ENCODE peak calls at places on chromosomes 11 and 22, in eight cellular contexts. O is IMR-90, I is A549, M is H1, W is GM12878, D is HepG2, Y is K562, G is SK-N-SH. U is an unnamed sample.

GRCh38 chr22:49855491-49855911 is 1.9 kb downstream of the ZBED4 start:
- DNase-seq in G (no peak), I (no peak), W (no peak), O (peak; percentile 33), M (no peak), D (no peak), Y (no peak), U (no peak)

GRCh38 chr11:109892321-109892794 is 200.8 kb upstream of the ZC3H12C start:
- DNase-seq in M (no peak), W (no peak), Y (peak; percentile 74), O (no peak), D (no peak), G (no peak), I (no peak), U (no peak)

GRCh38 chr11:39784873-39785272 is 1674.6 kb downstream of the LRRC4C start:
- DNase-seq in O (no peak), W (no peak), D (no peak), G (no peak), I (no peak), Y (no peak), M (no peak), U (no peak)

GRCh38 chr11:48207881-48208280 is 8.7 kb upstream of the OR4B1 start:
- DNase-seq in O (no peak), I (no peak), W (no peak), Y (no peak), G (no peak), D (no peak), M (no peak), U (no peak)

GRCh38 chr11:17406082-17406817 is 17.8 kb upstream of the KCNJ11 start:
- DNase-seq in I (no peak), O (no peak), G (no peak), D (no peak), W (no peak), Y (no peak), M (no peak), U (no peak)

GRCh38 chr11:110972640-110973039 is 260.4 kb upstream of the ARHGAP20 start:
- DNase-seq in I (no peak), D (no peak), O (peak; percentile 94), W (no peak), G (no peak), Y (no peak), M (no peak), U (no peak)

GRCh38 chr22:25149014-25149413 is 50.6 kb upstream of the CRYBB3 start:
- DNase-seq in D (no peak), G (no peak), O (no peak), W (no peak), M (no peak), I (no peak), Y (no peak), U (no peak)

GRCh38 chr11:68954970-68955958 is 25.5 kb downstream of the MRGPRD start:
- DNase-seq in W (no peak), O (peak; percentile 45), G (no peak), D (no peak), I (no peak), M (peak; percentile 61), Y (peak; percentile 67), U (no peak)

GRCh38 chr11:125300791-125301218 is 136.3 kb downstream of the PKNOX2 start:
- DNase-seq in Y (no peak), D (no peak), W (no peak), I (peak; percentile 8), M (no peak), G (peak; percentile 61), O (peak; percentile 79), U (no peak)

GRCh38 chr11:26522912-26523610 is 49.0 kb downstream of the MUC15 start:
- DNase-seq in D (peak; percentile 32), W (no peak), M (peak; percentile 45), O (peak; percentile 6), I (no peak), Y (no peak), G (no peak), U (peak; percentile 31)

GRCh38 chr11:45815747-45816146 is 10.8 kb downstream of the SLC35C1 start:
- DNase-seq in G (peak; percentile 32), D (no peak), O (peak; percentile 18), M (no peak), Y (peak; percentile 38), I (peak; percentile 58), W (no peak), U (no peak)

GRCh38 chr11:118437736-118438125 is 1.4 kb downstream of the KMT2A start:
- DNase-seq in M (peak; percentile 59), O (peak; percentile 13), W (no peak), I (no peak), G (peak; percentile 37), D (peak; percentile 51), Y (peak; percentile 63), U (peak; percentile 31)

GRCh38 chr11:68889948-68890446 is 13.6 kb downstream of the MRPL21 start:
- DNase-seq in I (peak; percentile 52), D (no peak), W (no peak), M (peak; percentile 84), O (peak; percentile 70), Y (peak; percentile 39), G (peak; percentile 89), U (peak; percentile 79)

GRCh38 chr22:50703726-50704509 is 31.3 kb downstream of the SHANK3 start:
- DNase-seq in D (no peak), M (no peak), O (no peak), I (no peak), G (no peak), W (no peak), Y (no peak), U (no peak)

GRCh38 chr11:58059011-58059358 is 28.2 kb downstream of the OR6Q1 start:
- DNase-seq in D (peak; percentile 82), M (no peak), W (no peak), G (no peak), Y (no peak), O (peak; percentile 92), I (no peak), U (no peak)

GRCh38 chr11:69985331-69985653 is 92.8 kb upstream of the ANO1 start:
- DNase-seq in O (no peak), Y (no peak), M (no peak), I (no peak), G (peak; percentile 45), D (no peak), W (no peak), U (no peak)

GRCh38 chr11:96278039-96278897 is 64.7 kb downstream of the MAML2 start:
- DNase-seq in O (peak; percentile 23), M (no peak), I (no peak), W (no peak), G (no peak), D (no peak), Y (no peak), U (no peak)

GRCh38 chr11:37364246-37364839 is 766.3 kb upstream of the RAG2 start:
- DNase-seq in O (no peak), G (no peak), M (no peak), Y (no peak), I (no peak), D (no peak), W (no peak), U (no peak)

GRCh38 chr22:27668828-27669797 is 132.4 kb downstream of the MN1 start:
- DNase-seq in Y (peak; percentile 85), M (no peak), D (peak; percentile 91), O (peak; percentile 18), I (peak; percentile 58), G (no peak), W (no peak), U (no peak)

GRCh38 chr22:43014062-43014875 is 680 bp downstream of the PACSIN2 start:
- DNase-seq in Y (peak; percentile 30), D (peak; percentile 32), G (peak; percentile 54), W (no peak), M (peak; percentile 75), I (no peak), O (no peak), U (peak; percentile 65)

GRCh38 chr11:97269527-97269926 is 879.7 kb downstream of the JRKL start:
- DNase-seq in G (peak; percentile 2), Y (no peak), O (no peak), D (peak; percentile 13), W (no peak), M (no peak), I (no peak), U (no peak)

GRCh38 chr11:91776660-91777059 is 448.0 kb upstream of the FAT3 start:
- DNase-seq in O (no peak), M (no peak), W (no peak), I (no peak), D (no peak), Y (no peak), G (no peak), U (no peak)

GRCh38 chr11:117535870-117536411 is 208.3 kb downstream of the CEP164 start:
- DNase-seq in Y (no peak), O (no peak), G (no peak), M (no peak), W (no peak), D (no peak), I (no peak), U (no peak)

GRCh38 chr11:130246719-130247118 is 68.0 kb downstream of the ZBTB44 start:
- DNase-seq in Y (no peak), O (peak; percentile 77), W (no peak), M (no peak), I (no peak), D (no peak), G (no peak), U (no peak)

GRCh38 chr22:23531966-23532735 is 47.9 kb downstream of the IGLL1 start:
- DNase-seq in Y (no peak), G (peak; percentile 28), M (no peak), D (no peak), O (no peak), I (no peak), W (no peak), U (no peak)
- TF ChIP-seq USF2 in Y (no peak), G (no peak), M (no peak), D (no peak), O (no peak), I (no peak), W (no peak), U (no peak)

GRCh38 chr11:2795491-2795991 is 90.0 kb downstream of the CDKN1C start:
- DNase-seq in I (no peak), W (no peak), O (no peak), D (no peak), Y (no peak), M (peak; percentile 44), G (no peak), U (peak; percentile 9)
- TF ChIP-seq USF2 in I (no peak), W (no peak), O (no peak), D (no peak), Y (no peak), M (no peak), G (no peak), U (no peak)

DNA sequence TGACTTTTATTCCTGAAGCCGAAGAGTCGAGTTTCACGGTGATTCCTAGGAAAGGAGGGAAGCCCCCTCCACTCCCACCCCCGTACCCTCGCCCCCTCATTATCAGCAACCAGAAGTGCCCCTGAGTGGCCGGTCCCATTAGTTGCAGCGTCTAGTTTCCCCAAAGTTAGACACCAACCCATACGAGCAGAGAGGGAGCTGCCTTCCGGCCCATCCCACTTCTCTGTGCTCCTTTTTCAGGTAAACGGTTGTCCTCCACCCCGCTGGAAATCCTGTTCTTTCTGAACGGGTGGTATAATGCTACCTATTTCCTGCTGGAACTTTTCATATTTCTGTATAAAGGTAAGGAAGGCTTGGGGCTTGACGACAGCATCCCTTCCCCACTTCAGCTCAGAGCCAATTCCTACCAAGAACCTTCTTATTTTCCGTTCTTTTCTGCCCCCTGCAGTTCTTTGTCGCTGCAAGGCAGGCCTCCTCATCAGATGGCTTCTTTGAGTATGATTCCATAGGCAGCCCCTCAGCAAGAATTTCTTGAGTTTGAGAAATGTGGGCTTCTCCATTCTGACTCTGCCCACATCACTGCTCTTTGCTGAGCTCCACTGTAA is 706 bp downstream of the TMEM216 start:
- DNase-seq in D (no peak), O (peak; percentile 34), Y (peak; percentile 39), G (peak; percentile 52), I (peak; percentile 35), W (no peak), M (no peak), U (no peak)
- TF ChIP-seq USF2 in D (no peak), O (no peak), Y (no peak), G (no peak), I (no peak), W (no peak), M (no peak), U (no peak)

GRCh38 chr11:12560362-12560761 is 113.9 kb upstream of the TEAD1 start:
- DNase-seq in I (no peak), D (no peak), W (no peak), Y (no peak), O (no peak), G (no peak), M (no peak), U (no peak)
- TF ChIP-seq USF2 in I (no peak), D (no peak), W (no peak), Y (no peak), O (no peak), G (no peak), M (no peak), U (no peak)

U was measured in WTC11.